ENCODE peak calls at places on chromosome 20, in five cellular contexts. K is sciatic nerve; B is HFFc6; M is stimulated activated CD4-positive, alpha-beta T cell treated with anti-CD3 and anti-CD28 coated beads, Interleukin-1b, Interleukin-23, amount 100 ng/mL, for 48 hours; F is T-helper 1 cell. J is an unnamed sample.

GRCh38 chr20:62753626-62754025 is 42.6 kb upstream of the MRGBP start:
- DNase-seq in K (no peak), B (no peak), M (no peak), F (peak), J (no peak)

GRCh38 chr20:48364688-48365421 is 462.9 kb downstream of the PREX1 start:
- DNase-seq in K (no peak), B (no peak), M (no peak), F (no peak), J (no peak)

GRCh38 chr20:32343438-32343837 is 14.7 kb upstream of the ASXL1 start:
- DNase-seq in K (no peak), B (peak), M (no peak), F (no peak), J (no peak)

GRCh38 chr20:57503035-57503658 is 21.8 kb downstream of the CTCFL start:
- DNase-seq in K (no peak), B (no peak), M (no peak), F (no peak), J (no peak)

GRCh38 chr20:6381887-6382286 is 259.1 kb upstream of the FERMT1 start:
- DNase-seq in K (no peak), B (no peak), M (no peak), F (no peak), J (no peak)

GRCh38 chr20:25745100-25745499 is 48.4 kb upstream of the ZNF337 start:
- DNase-seq in K (no peak), B (no peak), M (no peak), F (no peak), J (no peak)

GRCh38 chr20:44288252-44288651 is 22.8 kb downstream of the FITM2 start:
- DNase-seq in K (no peak), B (no peak), M (no peak), F (no peak), J (no peak)

GRCh38 chr20:61502433-61502832 is 250.4 kb downstream of the CDH4 start:
- DNase-seq in K (no peak), B (no peak), M (no peak), F (no peak), J (no peak)

GRCh38 chr20:45104786-45105185 is 3.9 kb upstream of the KCNS1 start:
- DNase-seq in K (no peak), B (no peak), M (no peak), F (no peak), J (peak)

GRCh38 chr20:63102720-63103375 is 96.1 kb upstream of the BHLHE23 start:
- DNase-seq in K (no peak), B (peak), M (peak), F (peak), J (no peak)

GRCh38 chr20:47956261-47956995 is 171.1 kb upstream of the SULF2 start:
- DNase-seq in K (no peak), B (no peak), M (no peak), F (no peak), J (no peak)

GRCh38 chr20:49591217-49591865 is 23.4 kb upstream of the PTGIS start:
- DNase-seq in K (no peak), B (no peak), M (peak), F (no peak), J (no peak)

GRCh38 chr20:18057106-18057993 is at the start of gene OVOL2:
- DNase-seq in K (no peak), B (no peak), M (no peak), F (no peak), J (no peak)

GRCh38 chr20:32387262-32387661 is 29.1 kb downstream of the ASXL1 start:
- DNase-seq in K (no peak), B (no peak), M (peak), F (no peak), J (no peak)

GRCh38 chr20:35637266-35637665 is 21.6 kb downstream of the SPAG4 start:
- DNase-seq in K (no peak), B (no peak), M (no peak), F (no peak), J (no peak)

GRCh38 chr20:43188234-43188653 is 1.5 kb downstream of the PTPRT start:
- DNase-seq in K (no peak), B (no peak), M (no peak), F (no peak), J (no peak)

GRCh38 chr20:11849270-11849920 is 68.3 kb upstream of the BTBD3 start:
- DNase-seq in K (no peak), B (no peak), M (no peak), F (no peak), J (no peak)

GRCh38 chr20:19975901-19976300 is 41.3 kb upstream of the NAA20 start:
- DNase-seq in K (no peak), B (no peak), M (no peak), F (no peak), J (peak)

GRCh38 chr20:32440758-32441078 is 82.6 kb downstream of the ASXL1 start:
- DNase-seq in K (no peak), B (no peak), M (no peak), F (no peak), J (no peak)

J was measured in kidney glomerular epithelial cell.